ENCODE peak calls at places on chromosome 11, in five cellular contexts. Y is HEK293T, X is neuronal stem cell, P is GM18507, L is T-cell. J is an unnamed sample.

GRCh38 chr11:27688076-27688475 is 12.2 kb downstream of the BDNF start:
- DNase-seq in X (no peak), L (no peak), Y (no peak), P (no peak), J (no peak)

GRCh38 chr11:33631749-33632091 is 68.9 kb downstream of the C11orf91 start:
- DNase-seq in X (no peak), Y (no peak), P (no peak), L (no peak), J (no peak)

GRCh38 chr11:70522613-70523311 is 124.4 kb downstream of the CTTN start:
- DNase-seq in X (peak; percentile 24), L (no peak), P (no peak), Y (no peak), J (no peak)

GRCh38 chr11:72241290-72241781 is 2.6 kb downstream of the PHOX2A start:
- DNase-seq in P (no peak), Y (no peak), X (no peak), L (no peak), J (no peak)

GRCh38 chr11:2701898-2702434 is 2.2 kb upstream of the KCNQ1OT1 start:
- DNase-seq in P (no peak), L (no peak), X (no peak), Y (no peak), J (no peak)

GRCh38 chr11:1237128-1237580 is 14.3 kb downstream of the MUC5B start:
- DNase-seq in X (no peak), L (no peak), Y (no peak), P (no peak), J (no peak)

GRCh38 chr11:13826505-13827278 is 135.8 kb upstream of the SPON1 start:
- DNase-seq in P (no peak), X (no peak), Y (no peak), L (no peak), J (no peak)

GRCh38 chr11:124946735-124947141 is 7.3 kb upstream of the CCDC15 start:
- DNase-seq in P (no peak), X (no peak), Y (no peak), L (no peak), J (no peak)

GRCh38 chr11:48341466-48341865 is 16.7 kb downstream of the OR4C3 start:
- DNase-seq in Y (no peak), P (no peak), X (no peak), L (peak; percentile 12), J (no peak)

GRCh38 chr11:70270877-70271634 is 566 bp downstream of the PPFIA1 start:
- DNase-seq in P (no peak), Y (peak; percentile 42), L (peak; percentile 35), X (peak; percentile 51), J (peak; percentile 48)

GRCh38 chr11:134606251-134606650 is 194.2 kb upstream of the B3GAT1 start:
- DNase-seq in X (no peak), L (no peak), Y (no peak), P (no peak), J (no peak)

GRCh38 chr11:65505434-65506315 is 6.8 kb downstream of the MALAT1 start:
- DNase-seq in L (no peak), X (no peak), P (no peak), Y (no peak), J (peak; percentile 45)

GRCh38 chr11:6298605-6299004 is 21.7 kb downstream of the CAVIN3 start:
- DNase-seq in P (no peak), L (no peak), Y (peak; percentile 44), X (no peak), J (peak; percentile 53)

GRCh38 chr11:1829039-1829820 is 5.6 kb upstream of the SYT8 start:
- DNase-seq in P (no peak), X (no peak), Y (no peak), L (no peak), J (no peak)

GRCh38 chr11:62242021-62242420 is at the start of gene SCGB1D2:
- DNase-seq in Y (peak; percentile 21), X (no peak), L (no peak), P (no peak), J (no peak)